ENCODE peak calls at places on chromosomes 11 and 22, in seven cellular contexts. N is body of pancreas; V is Panc1; K is CD8-positive, alpha-beta T cell; W is Peyer's patch; G is left ventricle myocardium inferior; U is BE2C. P is an unnamed sample. For H3K4me1 and H3K27me3, the result is how much of the 10 kb centered on the place peaks cover.

GRCh38 chr11:129314381-129314780 is 61.3 kb upstream of the BARX2 start:
- DNase-seq in V (no peak), W (no peak), N (no peak), G (no peak), U (no peak), K (no peak), P (no peak)

GRCh38 chr11:118111744-118112035 is 24.9 kb upstream of the SMIM35 start:
- DNase-seq in V (no peak), K (no peak), N (no peak), G (no peak), W (no peak), U (no peak), P (no peak)

GRCh38 chr11:67662806-67663514 is 11.5 kb downstream of the ALDH3B2 start:
- DNase-seq in V (no peak), G (no peak), W (no peak), K (peak), N (no peak), U (no peak), P (no peak)

GRCh38 chr11:75263944-75264349 is 23.4 kb downstream of the TPBGL start:
- DNase-seq in N (no peak), K (peak), W (no peak), G (no peak), V (no peak), U (peak), P (no peak)

GRCh38 chr11:106156290-106156937 is 79.0 kb downstream of the AASDHPPT start:
- DNase-seq in N (peak), K (no peak), W (no peak), U (no peak), G (no peak), V (peak), P (peak)

GRCh38 chr11:69801513-69802335 is 17.5 kb downstream of the FGF3 start:
- DNase-seq in G (no peak), U (peak), K (peak), V (peak), W (no peak), N (peak), P (no peak)

GRCh38 chr11:2533642-2534115 is 88.9 kb downstream of the KCNQ1 start:
- DNase-seq in V (peak), U (peak), K (no peak), W (peak), G (peak), N (peak), P (peak)

GRCh38 chr22:44787832-44788231 is 35.5 kb downstream of the ARHGAP8 start:
- DNase-seq in W (no peak), U (no peak), G (no peak), V (no peak), K (no peak), N (no peak), P (no peak)

GRCh38 chr11:131488208-131488607 is 117.8 kb downstream of the NTM start:
- DNase-seq in W (no peak), N (no peak), K (no peak), G (no peak), V (no peak), U (no peak), P (no peak)

GRCh38 chr11:124837491-124837856 is 27.8 kb upstream of the ROBO3 start:
- DNase-seq in G (no peak), N (no peak), V (peak), U (peak), K (no peak), W (no peak), P (peak)

GRCh38 chr11:67732045-67732787 is 57.8 kb upstream of the ALDH3B2 start:
- DNase-seq in K (peak), V (peak), U (peak), G (no peak), N (peak), W (no peak), P (peak)

GRCh38 chr22:36587289-36588154 is 58.6 kb upstream of the EIF3D start:
- DNase-seq in K (no peak), G (no peak), V (no peak), W (no peak), U (no peak), N (no peak), P (no peak)

GRCh38 chr11:109798521-109798920 is 294.7 kb upstream of the ZC3H12C start:
- DNase-seq in V (no peak), K (no peak), G (no peak), W (no peak), U (no peak), N (no peak), P (no peak)

GRCh38 chr11:35141538-35141937 is 2.6 kb downstream of the CD44 start:
- DNase-seq in V (no peak), G (peak), N (peak), K (peak), U (no peak), W (peak), P (no peak)
- H3K4me1 ChIP-seq in V (half or more), G (under half), N (half or more), K (half or more), U (under half), W (half or more), P (under half)

GRCh38 chr22:39678862-39679490 is 108.4 kb downstream of the CACNA1I start:
- DNase-seq in N (no peak), V (no peak), K (no peak), U (no peak), W (no peak), G (no peak), P (no peak)
- H3K27me3 ChIP-seq in N (under half), V (under half), K (under half), U (under half), W (under half), G (half or more), P (under half)

GRCh38 chr11:77074626-77075221 is 8.0 kb downstream of the CAPN5 start:
- DNase-seq in N (no peak), K (no peak), V (no peak), W (peak), U (no peak), G (no peak), P (no peak)
- H3K4me1 ChIP-seq in N (under half), K (under half), V (under half), W (half or more), U (under half), G (under half), P (under half)

GRCh38 chr11:8735094-8735493 is 52.5 kb downstream of the RPL27A start:
- DNase-seq in G (no peak), K (no peak), U (no peak), W (no peak), V (no peak), N (no peak), P (no peak)

GRCh38 chr11:8732276-8732675 is 49.7 kb downstream of the RPL27A start:
- DNase-seq in W (no peak), V (no peak), U (no peak), K (no peak), N (no peak), G (no peak), P (no peak)

GRCh38 chr11:8732748-8733241 is 50.2 kb downstream of the RPL27A start:
- DNase-seq in W (no peak), U (no peak), G (peak), N (peak), K (no peak), V (no peak), P (no peak)

GRCh38 chr11:8731647-8732188 is 49.1 kb downstream of the RPL27A start:
- DNase-seq in N (no peak), G (no peak), U (no peak), V (no peak), W (no peak), K (no peak), P (no peak)

DNA sequence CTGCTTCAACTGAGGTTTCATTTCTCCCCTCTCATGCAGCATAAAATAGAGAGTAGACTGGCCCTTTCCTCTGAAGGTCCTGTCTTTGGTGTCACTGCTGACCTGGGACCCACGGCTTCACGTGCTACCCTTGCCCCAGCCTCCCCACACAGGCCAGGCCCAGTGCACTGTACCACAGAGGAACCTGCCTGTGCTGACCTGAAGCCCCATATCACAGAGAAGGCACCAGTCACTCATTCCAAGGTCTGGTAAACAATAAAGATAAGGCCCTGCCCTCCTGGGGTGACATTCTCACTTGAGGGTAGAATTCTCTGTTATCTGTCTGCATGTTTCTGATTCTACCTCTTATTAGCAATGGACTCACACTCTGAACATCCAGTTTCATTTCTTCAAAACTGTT is 51.3 kb downstream of the RPL27A start:
- DNase-seq in U (no peak), W (no peak), G (no peak), V (no peak), K (no peak), N (no peak), P (no peak)
- H3K27me3 ChIP-seq in U (under half), W (under half), G (under half), V (under half), K (under half), N (under half), P (under half)

GRCh38 chr11:102561636-102562035 is 31.1 kb upstream of the MMP7 start:
- DNase-seq in K (no peak), W (no peak), V (no peak), N (no peak), G (no peak), U (no peak), P (no peak)

GRCh38 chr11:102564110-102564509 is 33.6 kb upstream of the MMP7 start:
- DNase-seq in U (no peak), G (no peak), K (no peak), N (no peak), V (peak), W (no peak), P (no peak)

GRCh38 chr11:102568851-102569250 is 38.3 kb upstream of the MMP7 start:
- DNase-seq in K (no peak), N (no peak), W (no peak), U (no peak), V (no peak), G (no peak), P (no peak)

GRCh38 chr11:102560555-102561011 is 30.0 kb upstream of the MMP7 start:
- DNase-seq in V (no peak), W (no peak), U (no peak), N (no peak), G (no peak), K (no peak), P (no peak)

DNA sequence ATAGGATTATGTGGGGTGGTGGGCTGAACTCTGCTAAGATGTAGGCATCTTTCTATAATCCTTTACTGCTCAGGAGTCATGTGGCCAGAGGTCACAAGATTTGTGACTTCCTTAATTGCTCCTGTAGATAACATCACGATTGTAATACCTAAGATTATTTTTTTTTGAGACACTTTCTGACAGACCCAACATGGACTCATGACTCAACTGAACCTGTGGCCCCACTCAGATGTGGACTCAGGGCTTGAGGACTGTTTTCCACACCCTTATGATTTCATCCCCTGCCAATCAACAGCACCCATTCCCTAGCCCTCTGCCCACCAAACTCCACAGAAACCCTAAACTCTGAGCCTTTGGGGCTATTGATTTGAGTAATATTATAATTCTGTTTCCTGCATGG is 35.6 kb upstream of the MMP7 start:
- DNase-seq in W (no peak), G (no peak), V (no peak), K (no peak), N (no peak), U (no peak), P (no peak)
- H3K4me1 ChIP-seq in W (under half), G (under half), V (under half), K (under half), N (under half), U (under half), P (under half)

GRCh38 chr11:17574799-17575144 is 27.7 kb downstream of the OTOG start:
- DNase-seq in W (no peak), N (no peak), V (no peak), G (no peak), K (no peak), U (no peak), P (no peak)
- H3K27me3 ChIP-seq in W (under half), N (under half), V (under half), G (under half), K (under half), U (under half), P (under half)

P was measured in HAP-1.